ENCODE peak calls at places on chromosomes 16 and 17, in eight cellular contexts. X is NCI-H2081; Z is HEK293T; J is glomerular endothelial cell; P is GM06990; S is neuronal stem cell; I is central memory CD8-positive, alpha-beta T cell; D is CD4-positive, alpha-beta memory T cell. Q is an unnamed sample.

GRCh38 chr17:40348562-40349476 is 15.7 kb downstream of the GJD3 start:
- DNase-seq in Z (no peak), X (peak), D (no peak), S (no peak), P (no peak), J (no peak), I (no peak), Q (peak)

GRCh38 chr16:10618710-10619209 is 38.4 kb upstream of the EMP2 start:
- DNase-seq in D (no peak), I (no peak), X (no peak), J (no peak), Z (no peak), S (no peak), P (no peak), Q (no peak)

GRCh38 chr17:45022655-45023339 is 28.6 kb downstream of the DCAKD start:
- DNase-seq in X (no peak), S (no peak), I (no peak), D (no peak), J (no peak), Z (no peak), P (peak), Q (peak)

GRCh38 chr17:39643271-39643670 is 6.3 kb downstream of the STARD3 start:
- DNase-seq in I (no peak), P (no peak), S (no peak), J (no peak), D (no peak), X (no peak), Z (no peak), Q (no peak)

GRCh38 chr17:9138161-9138717 is 116.9 kb downstream of the NTN1 start:
- DNase-seq in I (no peak), D (no peak), S (no peak), Z (no peak), P (no peak), J (no peak), X (no peak), Q (no peak)

GRCh38 chr17:43966276-43966675 is 12.5 kb upstream of the PYY start:
- DNase-seq in I (no peak), Z (no peak), S (no peak), J (no peak), D (no peak), X (no peak), P (no peak), Q (no peak)

GRCh38 chr17:68509151-68510057 is 2.8 kb upstream of the PRKAR1A start:
- DNase-seq in D (no peak), Z (no peak), P (no peak), J (no peak), S (no peak), I (no peak), X (peak), Q (peak)

GRCh38 chr17:72407336-72408121 is 286.7 kb downstream of the SOX9 start:
- DNase-seq in P (peak), D (no peak), I (no peak), S (no peak), J (peak), X (peak), Z (peak), Q (peak)

GRCh38 chr17:6161456-6161855 is 91.3 kb downstream of the WSCD1 start:
- DNase-seq in Z (no peak), I (no peak), P (no peak), J (no peak), X (no peak), D (no peak), S (no peak), Q (no peak)

GRCh38 chr16:57009641-57010170 is 20.3 kb downstream of the NLRC5 start:
- DNase-seq in X (no peak), J (no peak), Z (no peak), D (no peak), S (no peak), P (no peak), I (no peak), Q (no peak)

GRCh38 chr16:57268804-57269800 is 15.4 kb downstream of the PLLP start:
- DNase-seq in Z (no peak), S (no peak), D (no peak), X (no peak), J (no peak), P (no peak), I (no peak), Q (no peak)

GRCh38 chr17:66945451-66945850 is 19.1 kb upstream of the CACNG4 start:
- DNase-seq in D (no peak), P (no peak), S (no peak), X (peak), I (no peak), J (no peak), Z (no peak), Q (no peak)

Q was measured in NCI-H446 treated with DMSO at 0.1 percent for 48 hours.